ENCODE peak calls at places on chromosomes 3 and 15, in ten cellular contexts. One of them, this sample, is unnamed.
A peak's percentile ranks its signal among the peaks of the same experiment; 100 is the strongest.

GRCh38 chr15:92655178-92655995 is at the start of gene FAM174B:
- DNase-seq in non-pigmented ciliary epithelial cell: no peak
- DNase-seq in retina: peak; percentile 83
- DNase-seq in mucosa of descending colon: peak; percentile 71
- DNase-seq in T47D: peak; percentile 83
- DNase-seq in activated CD8-positive, alpha-beta memory T cell treated with anti-CD3 and anti-CD28 coated beads for 48 hours: peak; percentile 9
- DNase-seq in pulmonary artery endothelial cell: no peak
- DNase-seq in AG08396: no peak
- DNase-seq in EH: peak; percentile 53
- DNase-seq in T-helper 17 cell: no peak
- DNase-seq in this sample: no peak

GRCh38 chr15:80608688-80609087 is 86.4 kb upstream of the ABHD17C start:
- DNase-seq in non-pigmented ciliary epithelial cell: no peak
- DNase-seq in retina: no peak
- DNase-seq in mucosa of descending colon: no peak
- DNase-seq in T47D: no peak
- DNase-seq in activated CD8-positive, alpha-beta memory T cell treated with anti-CD3 and anti-CD28 coated beads for 48 hours: no peak
- DNase-seq in pulmonary artery endothelial cell: no peak
- DNase-seq in AG08396: peak; percentile 0
- DNase-seq in EH: no peak
- DNase-seq in T-helper 17 cell: no peak
- DNase-seq in this sample: no peak

GRCh38 chr15:57026016-57026602 is 107.7 kb downstream of the TCF12 start:
- DNase-seq in non-pigmented ciliary epithelial cell: no peak
- DNase-seq in retina: no peak
- DNase-seq in mucosa of descending colon: no peak
- DNase-seq in T47D: no peak
- DNase-seq in activated CD8-positive, alpha-beta memory T cell treated with anti-CD3 and anti-CD28 coated beads for 48 hours: no peak
- DNase-seq in pulmonary artery endothelial cell: no peak
- DNase-seq in AG08396: no peak
- DNase-seq in EH: no peak
- DNase-seq in T-helper 17 cell: no peak
- DNase-seq in this sample: no peak

GRCh38 chr15:31930967-31931366 is 99.3 kb upstream of the CHRNA7 start:
- DNase-seq in non-pigmented ciliary epithelial cell: no peak
- DNase-seq in retina: no peak
- DNase-seq in mucosa of descending colon: no peak
- DNase-seq in T47D: no peak
- DNase-seq in activated CD8-positive, alpha-beta memory T cell treated with anti-CD3 and anti-CD28 coated beads for 48 hours: no peak
- DNase-seq in pulmonary artery endothelial cell: no peak
- DNase-seq in AG08396: no peak
- DNase-seq in EH: no peak
- DNase-seq in T-helper 17 cell: no peak
- DNase-seq in this sample: no peak

GRCh38 chr15:65595960-65596359 is 15.0 kb downstream of the INTS14 start:
- DNase-seq in non-pigmented ciliary epithelial cell: no peak
- DNase-seq in retina: no peak
- DNase-seq in mucosa of descending colon: no peak
- DNase-seq in T47D: no peak
- DNase-seq in activated CD8-positive, alpha-beta memory T cell treated with anti-CD3 and anti-CD28 coated beads for 48 hours: no peak
- DNase-seq in pulmonary artery endothelial cell: no peak
- DNase-seq in AG08396: no peak
- DNase-seq in EH: no peak
- DNase-seq in T-helper 17 cell: no peak
- DNase-seq in this sample: no peak

GRCh38 chr3:48130321-48130881 is 57.8 kb downstream of the CDC25A start:
- DNase-seq in non-pigmented ciliary epithelial cell: peak; percentile 64
- DNase-seq in retina: no peak
- DNase-seq in mucosa of descending colon: peak; percentile 70
- DNase-seq in T47D: no peak
- DNase-seq in activated CD8-positive, alpha-beta memory T cell treated with anti-CD3 and anti-CD28 coated beads for 48 hours: no peak
- DNase-seq in pulmonary artery endothelial cell: peak; percentile 62
- DNase-seq in AG08396: peak; percentile 59
- DNase-seq in EH: peak; percentile 94
- DNase-seq in T-helper 17 cell: no peak
- DNase-seq in this sample: no peak

GRCh38 chr15:81215983-81216382 is 19.3 kb downstream of the IL16 start:
- DNase-seq in non-pigmented ciliary epithelial cell: no peak
- DNase-seq in retina: no peak
- DNase-seq in mucosa of descending colon: no peak
- DNase-seq in T47D: no peak
- DNase-seq in activated CD8-positive, alpha-beta memory T cell treated with anti-CD3 and anti-CD28 coated beads for 48 hours: no peak
- DNase-seq in pulmonary artery endothelial cell: no peak
- DNase-seq in AG08396: no peak
- DNase-seq in EH: no peak
- DNase-seq in T-helper 17 cell: no peak
- DNase-seq in this sample: no peak

GRCh38 chr15:41578736-41579383 is 19.8 kb downstream of the TYRO3 start:
- DNase-seq in non-pigmented ciliary epithelial cell: no peak
- DNase-seq in retina: no peak
- DNase-seq in mucosa of descending colon: no peak
- DNase-seq in T47D: no peak
- DNase-seq in activated CD8-positive, alpha-beta memory T cell treated with anti-CD3 and anti-CD28 coated beads for 48 hours: no peak
- DNase-seq in pulmonary artery endothelial cell: no peak
- DNase-seq in AG08396: no peak
- DNase-seq in EH: no peak
- DNase-seq in T-helper 17 cell: no peak
- DNase-seq in this sample: no peak

GRCh38 chr3:67127254-67127653 is 129.1 kb downstream of the KBTBD8 start:
- DNase-seq in non-pigmented ciliary epithelial cell: no peak
- DNase-seq in retina: no peak
- DNase-seq in mucosa of descending colon: no peak
- DNase-seq in T47D: no peak
- DNase-seq in activated CD8-positive, alpha-beta memory T cell treated with anti-CD3 and anti-CD28 coated beads for 48 hours: no peak
- DNase-seq in pulmonary artery endothelial cell: no peak
- DNase-seq in AG08396: no peak
- DNase-seq in EH: no peak
- DNase-seq in T-helper 17 cell: no peak
- DNase-seq in this sample: no peak

GRCh38 chr3:163552659-163552966 is 1525.7 kb downstream of the SI start:
- DNase-seq in non-pigmented ciliary epithelial cell: no peak
- DNase-seq in retina: no peak
- DNase-seq in mucosa of descending colon: no peak
- DNase-seq in T47D: no peak
- DNase-seq in activated CD8-positive, alpha-beta memory T cell treated with anti-CD3 and anti-CD28 coated beads for 48 hours: no peak
- DNase-seq in pulmonary artery endothelial cell: no peak
- DNase-seq in AG08396: no peak
- DNase-seq in EH: no peak
- DNase-seq in T-helper 17 cell: no peak
- DNase-seq in this sample: no peak

GRCh38 chr15:83993591-83993990 is 242.0 kb upstream of the GOLGA6L4 start:
- DNase-seq in non-pigmented ciliary epithelial cell: no peak
- DNase-seq in retina: no peak
- DNase-seq in mucosa of descending colon: no peak
- DNase-seq in T47D: no peak
- DNase-seq in activated CD8-positive, alpha-beta memory T cell treated with anti-CD3 and anti-CD28 coated beads for 48 hours: no peak
- DNase-seq in pulmonary artery endothelial cell: no peak
- DNase-seq in AG08396: no peak
- DNase-seq in EH: no peak
- DNase-seq in T-helper 17 cell: no peak
- DNase-seq in this sample: no peak

GRCh38 chr3:51384145-51384729 is 854 bp upstream of the MANF start:
- DNase-seq in non-pigmented ciliary epithelial cell: no peak
- DNase-seq in retina: no peak
- DNase-seq in mucosa of descending colon: peak; percentile 78
- DNase-seq in T47D: no peak
- DNase-seq in activated CD8-positive, alpha-beta memory T cell treated with anti-CD3 and anti-CD28 coated beads for 48 hours: no peak
- DNase-seq in pulmonary artery endothelial cell: no peak
- DNase-seq in AG08396: peak; percentile 45
- DNase-seq in EH: peak; percentile 39
- DNase-seq in T-helper 17 cell: no peak
- DNase-seq in this sample: no peak

GRCh38 chr3:128348805-128349531 is 117.7 kb downstream of the DNAJB8 start:
- DNase-seq in non-pigmented ciliary epithelial cell: no peak
- DNase-seq in retina: peak; percentile 42
- DNase-seq in mucosa of descending colon: no peak
- DNase-seq in T47D: no peak
- DNase-seq in activated CD8-positive, alpha-beta memory T cell treated with anti-CD3 and anti-CD28 coated beads for 48 hours: no peak
- DNase-seq in pulmonary artery endothelial cell: no peak
- DNase-seq in AG08396: no peak
- DNase-seq in EH: peak; percentile 13
- DNase-seq in T-helper 17 cell: no peak
- DNase-seq in this sample: no peak

GRCh38 chr15:31442203-31443090 is 115.8 kb downstream of the KLF13 start:
- DNase-seq in non-pigmented ciliary epithelial cell: peak; percentile 85
- DNase-seq in retina: no peak
- DNase-seq in mucosa of descending colon: no peak
- DNase-seq in T47D: no peak
- DNase-seq in activated CD8-positive, alpha-beta memory T cell treated with anti-CD3 and anti-CD28 coated beads for 48 hours: no peak
- DNase-seq in pulmonary artery endothelial cell: no peak
- DNase-seq in AG08396: peak; percentile 77
- DNase-seq in EH: peak; percentile 97
- DNase-seq in T-helper 17 cell: no peak
- DNase-seq in this sample: no peak